ENCODE peak calls at places on chromosomes 13 and 19, in six cellular contexts. S is psoas muscle; N is NAMALWA; Q is activated CD8-positive, alpha-beta T cell treated with anti-CD3 and anti-CD28 coated beads, Interleukin-2, amount 10 ng/mL, durations not matched to agents 7 days and 5 days; V is stimulated activated CD8-positive, alpha-beta memory T cell treated with anti-CD3 and anti-CD28 coated beads, Interleukin-15, amount 100 ng/mL, for 24 hours; L is substantia nigra. G is an unnamed sample.

GRCh38 chr13:114099191-114099590 is 33.2 kb downstream of the RASA3 start:
- DNase-seq in V (no peak), N (no peak), S (peak), Q (no peak), L (no peak), G (peak)

GRCh38 chr13:38941353-38941945 is 49.2 kb downstream of the STOML3 start:
- DNase-seq in L (no peak), S (no peak), N (no peak), V (no peak), Q (no peak), G (no peak)

GRCh38 chr13:20828540-20829364 is 55.0 kb upstream of the EEF1AKMT1 start:
- DNase-seq in S (no peak), N (peak), Q (peak), V (no peak), L (no peak), G (no peak)

GRCh38 chr13:45447050-45447661 is 17.6 kb upstream of the COG3 start:
- DNase-seq in V (no peak), Q (no peak), N (no peak), S (no peak), L (no peak), G (no peak)

GRCh38 chr13:46647514-46648065 is 94.6 kb downstream of the LRCH1 start:
- DNase-seq in V (no peak), L (no peak), S (no peak), Q (no peak), N (no peak), G (no peak)

GRCh38 chr19:2309734-2310362 is 1.9 kb upstream of the LINGO3 start:
- DNase-seq in N (no peak), S (no peak), Q (no peak), L (no peak), V (no peak), G (no peak)

GRCh38 chr19:4870025-4870700 is 2.7 kb upstream of the PLIN3 start:
- DNase-seq in L (no peak), S (peak), N (no peak), Q (peak), V (no peak), G (peak)

GRCh38 chr19:55212447-55212846 is 3.1 kb upstream of the PTPRH start:
- DNase-seq in S (no peak), Q (peak), V (no peak), N (peak), L (no peak), G (no peak)

GRCh38 chr19:19160489-19161035 is 9.5 kb downstream of the MEF2B start:
- DNase-seq in L (no peak), S (no peak), V (no peak), Q (no peak), N (peak), G (no peak)

GRCh38 chr13:112245179-112245724 is 130.9 kb upstream of the SPACA7 start:
- DNase-seq in Q (no peak), S (no peak), N (no peak), L (no peak), V (no peak), G (no peak)

GRCh38 chr13:110047511-110047910 is 259.4 kb downstream of the COL4A1 start:
- DNase-seq in Q (no peak), L (no peak), V (no peak), S (no peak), N (no peak), G (peak)

GRCh38 chr19:17347361-17347760 is 10.0 kb downstream of the GTPBP3 start:
- DNase-seq in S (no peak), L (no peak), N (no peak), V (no peak), Q (no peak), G (no peak)

GRCh38 chr19:11496391-11497163 is 9.1 kb downstream of the ZNF653 start:
- DNase-seq in Q (peak), V (peak), N (peak), L (no peak), S (peak), G (peak)

GRCh38 chr13:44759222-44759721 is 183.1 kb upstream of the TSC22D1 start:
- DNase-seq in Q (no peak), N (no peak), L (no peak), V (no peak), S (no peak), G (no peak)

GRCh38 chr13:114027046-114027760 is 53.3 kb upstream of the C13orf46 start:
- DNase-seq in V (no peak), S (peak), Q (no peak), L (no peak), N (peak), G (peak)